ENCODE peak calls at places on chromosomes 12 and 14, in seven cellular contexts. L is H1; Z is A549; O is AG04450; V is RWPE1; B is activated CD8-positive, alpha-beta T cell treated with anti-CD3 and anti-CD28 coated beads for 36 hours; K is cardiac muscle cell. N is an unnamed sample.

GRCh38 chr12:54162741-54163140 is 26.0 kb downstream of the SMUG1 start:
- DNase-seq in L (no peak), Z (no peak), O (no peak), V (no peak), B (no peak), K (no peak), N (no peak)

GRCh38 chr12:12405882-12406281 is 49.0 kb downstream of the BORCS5 start:
- DNase-seq in L (no peak), Z (peak), O (no peak), V (no peak), B (no peak), K (no peak), N (no peak)

GRCh38 chr14:59339526-59339925 is 125.7 kb downstream of the GPR135 start:
- DNase-seq in L (no peak), Z (no peak), O (no peak), V (no peak), B (no peak), K (no peak), N (no peak)

GRCh38 chr12:75706786-75707605 is 195.6 kb upstream of the KRR1 start:
- DNase-seq in L (no peak), Z (no peak), O (no peak), V (no peak), B (no peak), K (peak), N (no peak)

GRCh38 chr12:52903285-52903854 is 1.5 kb downstream of the KRT8 start:
- DNase-seq in L (peak), Z (peak), O (no peak), V (no peak), B (peak), K (peak), N (no peak)

GRCh38 chr12:127108360-127109215 is 1158.4 kb upstream of the TMEM132C start:
- DNase-seq in L (peak), Z (peak), O (no peak), V (peak), B (peak), K (peak), N (peak)

GRCh38 chr12:9668141-9669018 is 1.1 kb upstream of the CLEC2D start:
- DNase-seq in L (no peak), Z (no peak), O (no peak), V (no peak), B (no peak), K (peak), N (no peak)

GRCh38 chr12:114314974-114315720 is 90.8 kb downstream of the TBX5 start:
- DNase-seq in L (no peak), Z (no peak), O (no peak), V (no peak), B (no peak), K (no peak), N (no peak)

GRCh38 chr12:55820679-55821078 is 2.8 kb downstream of the ORMDL2 start:
- DNase-seq in L (no peak), Z (peak), O (no peak), V (no peak), B (no peak), K (peak), N (no peak)

GRCh38 chr14:22737052-22737451 is 29.4 kb upstream of the OXA1L start:
- DNase-seq in L (no peak), Z (no peak), O (no peak), V (no peak), B (peak), K (no peak), N (no peak)

GRCh38 chr14:50394713-50395112 is 2.0 kb downstream of the CDKL1 start:
- DNase-seq in L (no peak), Z (no peak), O (no peak), V (no peak), B (no peak), K (no peak), N (no peak)

GRCh38 chr14:85587152-85587697 is 57.3 kb downstream of the FLRT2 start:
- DNase-seq in L (no peak), Z (peak), O (no peak), V (no peak), B (no peak), K (peak), N (peak)

GRCh38 chr12:47909839-47910465 is 5.2 kb upstream of the VDR start:
- DNase-seq in L (no peak), Z (no peak), O (no peak), V (no peak), B (no peak), K (peak), N (no peak)

GRCh38 chr12:68416826-68417225 is 84.7 kb upstream of the MDM1 start:
- DNase-seq in L (no peak), Z (no peak), O (no peak), V (no peak), B (no peak), K (no peak), N (no peak)

GRCh38 chr14:68757618-68758081 is 35.2 kb downstream of the ZFP36L1 start:
- DNase-seq in L (no peak), Z (no peak), O (no peak), V (no peak), B (no peak), K (no peak), N (no peak)

GRCh38 chr12:33322519-33322918 is 117.1 kb downstream of the SYT10 start:
- DNase-seq in L (no peak), Z (peak), O (no peak), V (no peak), B (no peak), K (no peak), N (no peak)

GRCh38 chr14:93056166-93056839 is 59.4 kb downstream of the ITPK1 start:
- DNase-seq in L (no peak), Z (peak), O (no peak), V (no peak), B (no peak), K (no peak), N (no peak)

GRCh38 chr12:105031061-105031807 is 45.1 kb downstream of the NOPCHAP1 start:
- DNase-seq in L (no peak), Z (no peak), O (no peak), V (no peak), B (no peak), K (no peak), N (no peak)

GRCh38 chr12:107129315-107129930 is 36.1 kb upstream of the CRY1 start:
- DNase-seq in L (no peak), Z (no peak), O (no peak), V (no peak), B (no peak), K (no peak), N (no peak)

GRCh38 chr12:109762071-109762672 is 48.5 kb downstream of the FAM222A start:
- DNase-seq in L (peak), Z (no peak), O (no peak), V (no peak), B (no peak), K (no peak), N (no peak)

GRCh38 chr14:56173360-56173922 is 55.2 kb downstream of the PELI2 start:
- DNase-seq in L (no peak), Z (no peak), O (no peak), V (no peak), B (no peak), K (no peak), N (no peak)

GRCh38 chr14:84421611-84422010 is 1108.3 kb upstream of the FLRT2 start:
- DNase-seq in L (no peak), Z (no peak), O (no peak), V (no peak), B (no peak), K (peak), N (no peak)

GRCh38 chr14:45249847-45250575 is 3.0 kb downstream of the MIS18BP1 start:
- DNase-seq in L (no peak), Z (no peak), O (peak), V (no peak), B (no peak), K (peak), N (peak)
- TF ChIP-seq CTCF in L (no peak), Z (no peak), O (no peak), V (no peak), B (no peak), K (no peak), N (no peak)

GRCh38 chr14:95490127-95490526 is 26.3 kb downstream of the SYNE3 start:
- DNase-seq in L (no peak), Z (no peak), O (no peak), V (no peak), B (no peak), K (no peak), N (no peak)
- TF ChIP-seq CTCF in L (no peak), Z (no peak), O (no peak), V (no peak), B (no peak), K (no peak), N (no peak)

GRCh38 chr12:130839770-130840355 is 813 bp upstream of the STX2 start:
- DNase-seq in L (no peak), Z (no peak), O (no peak), V (no peak), B (no peak), K (no peak), N (no peak)
- TF ChIP-seq CTCF in L (no peak), Z (no peak), O (no peak), V (no peak), B (no peak), K (no peak), N (no peak)

GRCh38 chr12:130761537-130762318 is 45.6 kb upstream of the RIMBP2 start:
- DNase-seq in L (peak), Z (peak), O (no peak), V (peak), B (peak), K (peak), N (no peak)
- TF ChIP-seq CTCF in L (peak), Z (peak), O (peak), V (peak), B (peak), K (peak), N (peak)

DNA sequence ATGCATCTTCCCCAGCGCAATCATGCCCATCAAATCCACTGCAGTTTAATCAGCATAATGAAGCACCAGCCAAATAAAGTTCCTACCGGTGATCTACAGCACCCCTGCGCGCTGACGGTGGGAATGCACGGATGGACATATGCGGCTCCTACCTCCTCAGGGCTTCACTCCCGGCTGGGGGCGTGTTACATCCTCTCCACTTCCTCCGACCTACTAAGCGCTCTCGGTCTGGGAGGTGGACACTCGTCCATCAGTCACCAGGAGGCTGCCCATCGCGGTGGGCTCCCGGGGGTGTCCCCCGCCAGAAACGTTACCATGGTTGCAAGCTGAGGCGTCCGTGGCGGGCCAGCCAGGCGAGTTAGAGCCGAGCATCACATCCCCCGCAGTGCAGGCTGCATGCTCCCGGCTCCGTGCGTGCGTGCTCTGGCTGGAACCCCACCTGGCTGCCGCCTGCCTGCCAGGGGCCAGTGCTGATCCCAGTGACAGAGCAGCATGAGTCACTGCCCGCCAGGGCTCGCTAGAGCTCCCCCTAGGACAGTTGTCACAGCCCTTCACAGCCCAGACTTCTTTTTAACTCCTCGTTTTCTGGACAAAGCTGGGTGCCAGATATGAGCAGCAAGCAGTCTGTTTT is 73.0 kb downstream of the CIT start:
- DNase-seq in L (peak), Z (peak), O (no peak), V (peak), B (peak), K (peak), N (peak)
- TF ChIP-seq CTCF in L (peak), Z (peak), O (peak), V (peak), B (no peak), K (peak), N (peak)

GRCh38 chr14:72763892-72764291 is 130.0 kb downstream of the DPF3 start:
- DNase-seq in L (no peak), Z (no peak), O (no peak), V (no peak), B (no peak), K (no peak), N (no peak)
- TF ChIP-seq CTCF in L (no peak), Z (no peak), O (no peak), V (no peak), B (no peak), K (no peak), N (no peak)

DNA sequence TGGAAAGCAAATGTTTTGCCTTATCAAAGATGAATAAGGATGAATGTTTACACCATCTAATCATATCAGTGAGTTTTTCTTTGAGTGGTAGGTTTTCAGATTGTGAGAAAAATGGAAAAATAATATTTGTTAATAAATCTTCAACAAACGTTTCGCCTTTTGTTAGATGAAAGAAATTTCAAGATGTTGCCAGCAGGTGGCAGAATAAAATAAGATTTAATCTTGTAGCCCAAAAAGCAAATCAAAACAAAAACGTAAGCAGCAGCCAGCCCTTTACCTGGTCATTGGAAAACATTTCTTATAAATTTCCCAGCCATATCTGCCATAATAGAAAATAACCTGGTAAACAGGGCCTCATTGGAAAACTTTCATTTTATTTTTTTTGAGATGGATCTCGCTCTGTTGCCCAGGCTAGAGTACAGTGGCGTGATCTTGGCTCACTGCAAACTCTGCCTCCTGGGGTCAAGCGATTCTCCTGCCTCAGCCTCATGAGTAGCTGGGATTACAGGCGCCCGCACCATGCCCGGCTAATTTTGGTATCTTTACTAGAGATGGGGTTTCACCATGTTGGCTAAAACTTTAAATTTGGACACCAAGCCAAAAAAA is 15.4 kb upstream of the TMEM120B start:
- DNase-seq in L (no peak), Z (peak), O (no peak), V (peak), B (peak), K (peak), N (no peak)
- TF ChIP-seq CTCF in L (no peak), Z (peak), O (peak), V (peak), B (peak), K (peak), N (peak)

DNA sequence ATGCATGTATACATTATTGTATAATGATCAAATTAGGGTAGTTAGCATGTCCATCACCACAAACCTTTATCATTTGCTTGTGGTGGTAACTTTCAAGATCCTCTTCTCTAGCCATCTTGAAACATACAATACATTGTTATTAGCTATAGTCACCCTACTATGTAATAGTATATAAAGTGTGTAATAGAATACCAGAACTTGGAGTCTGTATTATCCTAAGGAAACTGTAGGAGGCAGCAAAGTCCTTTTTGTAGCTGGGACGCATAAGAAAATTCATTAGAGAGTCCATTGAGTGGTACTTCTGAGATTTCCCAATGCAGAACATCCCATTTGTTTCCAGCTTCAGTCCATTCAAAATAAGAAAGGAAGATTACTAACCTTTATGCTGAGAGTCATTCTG is 325.9 kb upstream of the LRFN5 start:
- DNase-seq in L (no peak), Z (peak), O (no peak), V (no peak), B (no peak), K (peak), N (no peak)
- TF ChIP-seq CTCF in L (no peak), Z (no peak), O (no peak), V (no peak), B (no peak), K (peak), N (no peak)